ENCODE peak calls at places on chromosomes 7 and 10, in eight cellular contexts. I is astrocyte; T is cardiac muscle cell; A is heart left ventricle; S is GM03348; E is activated effector memory CD4-positive, alpha-beta T cell treated with Interleukin-2 at 50 U/mL for 16 hours; H is activated CD8-positive, alpha-beta T cell treated with anti-CD3 and anti-CD28 coated beads, Interleukin-2, amount 10 ng/mL, durations not matched to agents 7 days and 5 days; O is HCT116. Q is an unnamed sample.

GRCh38 chr10:33290286-33291052 is 44.0 kb downstream of the NRP1 start:
- DNase-seq in I (peak; percentile 53), E (no peak), O (no peak), S (no peak), T (no peak), A (no peak), H (no peak), Q (no peak)

GRCh38 chr10:29784175-29784773 is 149.5 kb upstream of the SVIL start:
- DNase-seq in H (no peak), T (no peak), S (peak; percentile 88), A (peak; percentile 75), E (no peak), I (peak; percentile 100), O (peak; percentile 73), Q (no peak)

GRCh38 chr10:8453587-8453986 is 399.1 kb downstream of the GATA3 start:
- DNase-seq in A (peak; percentile 58), E (no peak), S (peak; percentile 55), T (no peak), H (no peak), I (peak; percentile 34), O (no peak), Q (no peak)

GRCh38 chr7:46191776-46192175 is 270.7 kb upstream of the IGFBP3 start:
- DNase-seq in T (no peak), E (no peak), S (peak; percentile 61), O (no peak), A (no peak), H (no peak), I (peak; percentile 90), Q (no peak)

GRCh38 chr10:71266918-71267442 is 52.1 kb upstream of the SLC29A3 start:
- DNase-seq in E (no peak), O (no peak), S (no peak), T (no peak), I (no peak), H (no peak), A (peak; percentile 20), Q (no peak)

GRCh38 chr7:115269486-115269885 is 347.6 kb downstream of the MDFIC start:
- DNase-seq in T (no peak), S (no peak), E (no peak), H (no peak), O (no peak), A (no peak), I (peak; percentile 29), Q (no peak)

GRCh38 chr7:42831051-42831952 is 80.6 kb downstream of the C7orf25 start:
- DNase-seq in O (peak; percentile 7), T (peak; percentile 50), I (peak; percentile 61), S (peak; percentile 65), E (no peak), H (no peak), A (peak; percentile 39), Q (no peak)

GRCh38 chr7:34096777-34097176 is 191.4 kb downstream of the BMPER start:
- DNase-seq in E (no peak), O (no peak), A (no peak), T (no peak), I (no peak), S (no peak), H (no peak), Q (no peak)

GRCh38 chr7:82250598-82250997 is 193.0 kb downstream of the CACNA2D1 start:
- DNase-seq in A (no peak), S (no peak), T (no peak), H (no peak), I (no peak), E (no peak), O (no peak), Q (no peak)

GRCh38 chr10:116769791-116770190 is 27.4 kb upstream of the HSPA12A start:
- DNase-seq in I (peak; percentile 69), A (no peak), T (no peak), S (no peak), H (no peak), E (no peak), O (no peak), Q (no peak)

GRCh38 chr10:117662790-117663540 is 120.4 kb downstream of the EMX2 start:
- DNase-seq in I (no peak), S (no peak), H (no peak), T (no peak), E (no peak), O (no peak), A (no peak), Q (no peak)

GRCh38 chr10:70998086-70998485 is 109.7 kb upstream of the PCBD1 start:
- DNase-seq in O (no peak), I (no peak), T (no peak), S (no peak), E (no peak), A (no peak), H (no peak), Q (no peak)

GRCh38 chr7:10100572-10100971 is 873.1 kb upstream of the PHF14 start:
- DNase-seq in S (no peak), A (no peak), E (no peak), O (no peak), H (no peak), I (no peak), T (no peak), Q (no peak)

GRCh38 chr7:149458235-149458634 is 2.6 kb downstream of the ZNF777 start:
- DNase-seq in I (no peak), E (no peak), T (no peak), S (no peak), A (no peak), O (no peak), H (no peak), Q (no peak)

GRCh38 chr10:121853950-121854349 is 73.9 kb downstream of the ATE1 start:
- DNase-seq in S (no peak), I (no peak), E (no peak), A (no peak), O (no peak), T (no peak), H (no peak), Q (no peak)

GRCh38 chr7:4682621-4683042 is 537 bp downstream of the FOXK1 start:
- DNase-seq in H (peak; percentile 65), E (peak; percentile 19), T (peak; percentile 50), S (no peak), A (peak; percentile 59), O (no peak), I (peak; percentile 41), Q (no peak)